ENCODE peak calls at places on chromosomes 13 and 19, in ten cellular contexts. L, N, Y, V, C, U, A, X, O and I are unnamed samples.
A peak's percentile ranks its signal among the peaks of the same experiment; 100 is the strongest.

GRCh38 chr13:28056426-28056825 is 44.0 kb downstream of the FLT3 start:
- DNase-seq in Y (no peak), X (no peak), C (no peak), A (no peak), O (no peak), V (no peak), L (no peak), U (no peak), N (no peak), I (no peak)

GRCh38 chr19:44756089-44756562 is 7.6 kb downstream of the BCL3 start:
- DNase-seq in A (no peak), O (no peak), U (no peak), L (no peak), V (no peak), X (no peak), N (no peak), Y (no peak), C (no peak), I (no peak)

GRCh38 chr13:33782631-33783030 is 35.3 kb upstream of the RFC3 start:
- DNase-seq in N (no peak), A (no peak), U (no peak), X (no peak), Y (no peak), O (no peak), V (no peak), C (no peak), L (no peak), I (no peak)

GRCh38 chr13:74573654-74574053 is 439.4 kb upstream of the KLF12 start:
- DNase-seq in C (no peak), N (peak; percentile 43), L (no peak), O (peak; percentile 11), A (no peak), X (no peak), Y (no peak), V (no peak), U (no peak), I (no peak)

GRCh38 chr19:21698215-21698614 is 69.2 kb downstream of the ZNF100 start:
- DNase-seq in A (no peak), L (no peak), Y (no peak), N (no peak), U (no peak), C (no peak), X (peak; percentile 24), V (peak; percentile 8), O (no peak), I (no peak)

GRCh38 chr19:5623397-5624153 is 692 bp downstream of the SAFB start:
- DNase-seq in A (no peak), O (peak; percentile 25), U (no peak), V (no peak), Y (no peak), N (no peak), X (no peak), L (no peak), C (no peak), I (no peak)

GRCh38 chr19:48635966-48636858 is 967 bp downstream of the DBP start:
- DNase-seq in Y (no peak), O (no peak), U (peak; percentile 66), C (no peak), X (no peak), L (peak; percentile 85), N (no peak), V (no peak), A (no peak), I (no peak)

GRCh38 chr19:33290082-33290815 is 12.1 kb downstream of the CEBPA start:
- DNase-seq in X (no peak), U (no peak), Y (peak; percentile 71), L (peak; percentile 70), O (no peak), V (no peak), A (no peak), N (no peak), C (no peak), I (no peak)

GRCh38 chr13:91185294-91185863 is 162.1 kb upstream of the MIR17HG start:
- DNase-seq in V (peak; percentile 7), U (no peak), C (no peak), N (no peak), Y (no peak), X (peak; percentile 57), O (no peak), L (no peak), A (no peak), I (no peak)

GRCh38 chr19:7200739-7201138 is 93.5 kb downstream of the INSR start:
- DNase-seq in X (no peak), A (no peak), C (no peak), U (no peak), L (no peak), V (no peak), N (no peak), Y (no peak), O (no peak), I (no peak)

GRCh38 chr19:45782820-45783785 is 813 bp upstream of the DMPK start:
- DNase-seq in A (no peak), U (peak; percentile 84), C (peak; percentile 42), X (peak; percentile 75), N (no peak), Y (no peak), O (peak; percentile 82), V (peak; percentile 52), L (no peak), I (no peak)

GRCh38 chr19:11964496-11964857 is 363 bp upstream of the ZNF763 start:
- DNase-seq in N (peak; percentile 52), U (no peak), L (peak; percentile 72), C (no peak), A (no peak), Y (peak; percentile 77), X (no peak), O (peak; percentile 46), V (no peak), I (no peak)

GRCh38 chr19:14061081-14061749 is 661 bp downstream of the PALM3 start:
- DNase-seq in A (no peak), N (no peak), C (no peak), U (no peak), V (peak; percentile 45), L (no peak), O (no peak), X (no peak), Y (no peak), I (no peak)

GRCh38 chr13:59043016-59043415 is 1120.7 kb downstream of the DIAPH3 start:
- DNase-seq in L (no peak), U (no peak), X (no peak), A (no peak), C (no peak), N (no peak), O (no peak), V (no peak), Y (no peak), I (no peak)

GRCh38 chr13:98450012-98450411 is 126.9 kb downstream of the STK24 start:
- DNase-seq in N (no peak), A (no peak), X (peak; percentile 36), C (no peak), L (no peak), V (no peak), U (no peak), Y (no peak), O (no peak), I (no peak)

GRCh38 chr13:22748866-22749586 is 431.8 kb upstream of the SGCG start:
- DNase-seq in L (no peak), C (peak; percentile 6), Y (no peak), N (no peak), X (no peak), V (no peak), O (no peak), A (no peak), U (no peak), I (no peak)

GRCh38 chr13:112205990-112206389 is 139.0 kb downstream of the SOX1 start:
- DNase-seq in N (no peak), X (no peak), U (no peak), C (no peak), L (no peak), V (no peak), O (no peak), A (no peak), Y (no peak), I (no peak)
- H3K27me3 ChIP-seq in N (peaks cover 51% of the 10 kb centered on the region), X (no peaks in the 10 kb centered on the region), U (no peaks in the 10 kb centered on the region), C (no peaks in the 10 kb centered on the region), L (peaks cover 45% of the 10 kb centered on the region), V (peaks cover 2% of the 10 kb centered on the region), O (no peaks in the 10 kb centered on the region), A (no peaks in the 10 kb centered on the region), Y (peaks cover 21% of the 10 kb centered on the region), I (peaks cover 19% of the 10 kb centered on the region)

DNA sequence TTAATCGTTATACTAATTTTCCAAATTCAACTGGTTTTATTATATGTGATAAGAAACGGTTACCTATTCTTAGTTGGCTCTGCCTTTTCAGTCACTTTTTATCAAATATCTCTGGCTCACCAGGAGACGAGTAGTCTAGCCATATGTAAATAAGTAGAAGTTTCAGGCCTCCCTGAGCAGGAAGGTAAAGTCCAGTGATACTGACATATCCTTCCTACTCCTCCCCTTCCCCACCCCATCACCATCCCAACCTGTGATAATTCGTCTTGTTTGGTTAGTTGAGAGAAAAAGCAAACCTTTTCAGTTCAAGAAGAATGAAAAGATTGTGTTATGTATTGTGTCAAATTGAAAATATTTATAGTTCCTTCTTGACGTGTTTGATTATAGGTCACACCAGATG is 53.9 kb downstream of the TM9SF2 start:
- DNase-seq in O (no peak), X (no peak), U (no peak), N (no peak), V (no peak), L (no peak), A (no peak), Y (no peak), C (no peak), I (no peak)
- TF ChIP-seq CTCF in O (no peak), X (no peak), U (no peak), N (no peak), V (no peak), L (no peak), A (no peak), Y (no peak), C (no peak), I (no peak)

DNA sequence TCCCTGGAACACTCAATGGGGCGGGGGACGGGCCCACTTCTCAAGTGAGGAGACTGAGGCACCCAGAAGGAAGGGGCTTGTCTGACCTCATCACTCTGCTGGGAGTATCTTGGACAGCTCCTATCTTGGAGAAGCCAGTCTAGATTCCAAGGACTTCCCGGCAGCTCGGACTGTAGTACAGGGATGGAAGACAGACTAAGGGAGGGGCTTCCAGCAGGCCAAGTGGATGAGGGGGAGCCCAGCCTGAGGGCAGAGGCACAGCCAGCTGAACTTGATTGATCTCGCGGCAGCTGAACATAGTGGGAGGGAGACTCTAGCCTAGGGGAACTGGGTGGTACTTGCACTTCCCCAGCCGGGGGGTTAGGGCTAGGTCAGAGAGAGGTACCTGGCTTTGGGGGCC is 702 bp downstream of the CILP2 start:
- DNase-seq in X (no peak), V (no peak), C (no peak), U (no peak), Y (no peak), A (no peak), O (no peak), L (no peak), N (no peak), I (no peak)
- H3K27me3 ChIP-seq in X (peaks cover 3% of the 10 kb centered on the region), V (peaks cover 22% of the 10 kb centered on the region), C (peaks cover 3% of the 10 kb centered on the region), U (peaks cover 25% of the 10 kb centered on the region), Y (peaks cover 33% of the 10 kb centered on the region), A (no peaks in the 10 kb centered on the region), O (peaks cover 4% of the 10 kb centered on the region), L (peaks cover 52% of the 10 kb centered on the region), N (peaks cover 14% of the 10 kb centered on the region), I (peaks cover 50% of the 10 kb centered on the region)

GRCh38 chr13:45464141-45464686 is 525 bp upstream of the COG3 start:
- DNase-seq in O (no peak), Y (no peak), A (no peak), L (no peak), X (no peak), C (no peak), V (no peak), N (no peak), U (no peak), I (no peak)
- TF ChIP-seq CTCF in O (no peak), Y (no peak), A (peak; percentile 38), L (peak; percentile 54), X (no peak), C (no peak), V (no peak), N (peak; percentile 52), U (no peak), I (peak; percentile 24)